ENCODE peak calls at places on chromosome 16, in four cellular contexts. C, L, E and M are unnamed samples.

GRCh38 chr16:83744521-83744981 is 63.2 kb upstream of the HSBP1 start:
- DNase-seq in E (peak), C (no peak), L (peak), M (peak)

GRCh38 chr16:83692224-83692623 is 115.6 kb upstream of the HSBP1 start:
- DNase-seq in C (no peak), L (peak), E (no peak), M (no peak)

GRCh38 chr16:26930776-26931175 is 136.0 kb upstream of the C16orf82 start:
- DNase-seq in L (no peak), C (no peak), E (no peak), M (no peak)

GRCh38 chr16:28292731-28293588 is 635 bp downstream of the SBK1 start:
- DNase-seq in L (no peak), E (no peak), C (no peak), M (no peak)

GRCh38 chr16:11347831-11348230 is 2.6 kb downstream of the RMI2 start:
- DNase-seq in C (no peak), E (no peak), L (no peak), M (no peak)

GRCh38 chr16:88505405-88506082 is 52.5 kb downstream of the ZFPM1 start:
- DNase-seq in L (peak), C (peak), E (peak), M (no peak)

GRCh38 chr16:83113317-83113716 is 486.5 kb downstream of the CDH13 start:
- DNase-seq in L (no peak), E (no peak), C (no peak), M (peak)

GRCh38 chr16:1567988-1568387 is 34.5 kb downstream of the TMEM204 start:
- DNase-seq in L (no peak), E (no peak), C (no peak), M (no peak)

GRCh38 chr16:66188786-66189725 is 177.4 kb upstream of the CDH5 start:
- DNase-seq in E (no peak), C (no peak), L (no peak), M (no peak)

GRCh38 chr16:78122774-78123315 is 23.4 kb downstream of the WWOX start:
- DNase-seq in L (peak), C (no peak), E (no peak), M (peak)

GRCh38 chr16:25747160-25747758 is 55.5 kb downstream of the HS3ST4 start:
- DNase-seq in E (no peak), L (no peak), C (no peak), M (no peak)

GRCh38 chr16:13421726-13422125 is 498.2 kb upstream of the ERCC4 start:
- DNase-seq in E (no peak), L (peak), C (no peak), M (peak)

GRCh38 chr16:15564619-15565339 is 78.2 kb downstream of the MARF1 start:
- DNase-seq in L (no peak), C (no peak), E (no peak), M (no peak)